ENCODE peak calls at places on chromosomes 5 and 9, in four cellular contexts. L is anterior cingulate cortex, Z is WTC11, S is activated T-helper 1 cell treated with Interleukin-2 at 50 U/mL for 16 hours. B is an unnamed sample.

GRCh38 chr9:88477300-88477751 is 57.7 kb upstream of the NXNL2 start:
- DNase-seq in L (no peak), Z (no peak), S (no peak), B (no peak)

GRCh38 chr5:87027570-87027969 is 240.1 kb upstream of the RASA1 start:
- DNase-seq in L (no peak), Z (no peak), S (no peak), B (no peak)

GRCh38 chr9:16652511-16653101 is 217.9 kb downstream of the BNC2 start:
- DNase-seq in L (no peak), Z (no peak), S (no peak), B (no peak)

GRCh38 chr5:140806834-140807775 is at the start of gene PCDHA4:
- DNase-seq in L (peak), Z (peak), S (no peak), B (peak)

GRCh38 chr9:134358968-134359319 is 32.7 kb downstream of the RXRA start:
- DNase-seq in L (no peak), Z (no peak), S (no peak), B (no peak)

GRCh38 chr5:79831381-79831780 is 141.7 kb downstream of the CMYA5 start:
- DNase-seq in L (no peak), Z (no peak), S (no peak), B (no peak)

GRCh38 chr9:95874989-95875304 is 544 bp upstream of the ERCC6L2 start:
- DNase-seq in L (peak), Z (peak), S (peak), B (peak)

GRCh38 chr9:125428515-125429467 is 167.2 kb downstream of the GAPVD1 start:
- DNase-seq in L (no peak), Z (no peak), S (no peak), B (no peak)

GRCh38 chr9:136538599-136539426 is 7.0 kb downstream of the NOTCH1 start:
- DNase-seq in L (no peak), Z (no peak), S (peak), B (peak)

GRCh38 chr9:78821126-78821822 is 524.3 kb downstream of the PSAT1 start:
- DNase-seq in L (no peak), Z (no peak), S (no peak), B (no peak)

GRCh38 chr9:89386797-89387196 is 68.5 kb downstream of the SECISBP2 start:
- DNase-seq in L (no peak), Z (no peak), S (no peak), B (no peak)

GRCh38 chr5:162485666-162486292 is 418.2 kb downstream of the GABRG2 start:
- DNase-seq in L (no peak), Z (no peak), S (no peak), B (no peak)

GRCh38 chr9:347667-348292 is 133.1 kb downstream of the DOCK8 start:
- DNase-seq in L (no peak), Z (no peak), S (no peak), B (no peak)

GRCh38 chr9:128629136-128629535 is 27.5 kb downstream of the DYNC2I2 start:
- DNase-seq in L (no peak), Z (no peak), S (no peak), B (no peak)

GRCh38 chr9:123387686-123388085 is 31.7 kb downstream of the CRB2 start:
- DNase-seq in L (no peak), Z (no peak), S (no peak), B (no peak)

GRCh38 chr9:19156805-19157204 is 29.5 kb upstream of the PLIN2 start:
- DNase-seq in L (no peak), Z (no peak), S (no peak), B (no peak)

GRCh38 chr9:115262477-115262876 is 144.5 kb upstream of the TNC start:
- DNase-seq in L (no peak), Z (no peak), S (no peak), B (peak)

GRCh38 chr9:13552606-13553215 is 273.2 kb upstream of the MPDZ start:
- DNase-seq in L (no peak), Z (no peak), S (no peak), B (no peak)

GRCh38 chr9:79847074-79847473 is 275.3 kb downstream of the TLE4 start:
- DNase-seq in L (no peak), Z (no peak), S (no peak), B (no peak)

GRCh38 chr5:115355095-115355494 is 58.6 kb upstream of the CCDC112 start:
- DNase-seq in L (no peak), Z (no peak), S (no peak), B (no peak)

GRCh38 chr5:57841671-57842375 is 359.2 kb upstream of the ACTBL2 start:
- DNase-seq in L (no peak), Z (peak), S (no peak), B (no peak)

GRCh38 chr9:34628656-34629491 is at the start of gene ARID3C:
- DNase-seq in L (no peak), Z (peak), S (no peak), B (peak)

GRCh38 chr9:112863214-112863613 is 27.5 kb downstream of the SLC46A2 start:
- DNase-seq in L (no peak), Z (no peak), S (no peak), B (no peak)

GRCh38 chr5:4994994-4995393 is 145.1 kb upstream of the ADAMTS16 start:
- DNase-seq in L (no peak), Z (no peak), S (no peak), B (no peak)

GRCh38 chr9:26870292-26870691 is 22.3 kb downstream of the CAAP1 start:
- DNase-seq in L (no peak), Z (no peak), S (no peak), B (no peak)

GRCh38 chr5:39194466-39195136 is 24.8 kb downstream of the FYB1 start:
- DNase-seq in L (no peak), Z (no peak), S (no peak), B (no peak)

B was measured in transverse colon.